ENCODE peak calls at places on chromosomes 5 and 9, in eight cellular contexts. Y is Peyer's patch; A is naive thymus-derived CD4-positive, alpha-beta T cell; J is IMR-90; R is heart right ventricle; V is left ventricle myocardium inferior; B is adrenal gland; Z is mammary epithelial cell. Q is an unnamed sample. For H3K36me3 and H3K9me3, the result is how much of the 10 kb centered on the place peaks cover.

GRCh38 chr9:104258289-104259045 is 164.4 kb downstream of the SMC2 start:
- DNase-seq in Y (no peak), A (no peak), J (no peak), R (no peak), V (no peak), B (peak), Z (no peak), Q (no peak)

GRCh38 chr9:89278997-89279739 is 31.8 kb upstream of the CKS2 start:
- DNase-seq in Y (no peak), A (no peak), J (peak), R (no peak), V (no peak), B (peak), Z (peak), Q (peak)

GRCh38 chr5:142982821-142983200 is 212.6 kb downstream of the ARHGAP26 start:
- DNase-seq in Y (no peak), A (no peak), J (no peak), R (no peak), V (no peak), B (no peak), Z (no peak), Q (no peak)

GRCh38 chr5:80990971-80991370 is 30.8 kb downstream of the RASGRF2 start:
- DNase-seq in Y (no peak), A (no peak), J (no peak), R (no peak), V (no peak), B (no peak), Z (peak), Q (no peak)

GRCh38 chr5:103174147-103174546 is 54.0 kb downstream of the PPIP5K2 start:
- DNase-seq in Y (no peak), A (no peak), J (no peak), R (no peak), V (no peak), B (no peak), Z (no peak), Q (no peak)

GRCh38 chr5:75037106-75037505 is 15.3 kb downstream of the GCNT4 start:
- DNase-seq in Y (no peak), A (no peak), J (peak), R (no peak), V (no peak), B (peak), Z (peak), Q (no peak)

GRCh38 chr9:137311171-137311970 is 9.3 kb upstream of the NRARP start:
- DNase-seq in Y (peak), A (no peak), J (peak), R (peak), V (peak), B (peak), Z (peak), Q (no peak)

GRCh38 chr9:130167927-130168326 is 4.3 kb upstream of the NCS1 start:
- DNase-seq in Y (no peak), A (no peak), J (no peak), R (no peak), V (no peak), B (no peak), Z (no peak), Q (no peak)

GRCh38 chr5:153672347-153673090 is 182.0 kb downstream of the GRIA1 start:
- DNase-seq in Y (no peak), A (no peak), J (no peak), R (no peak), V (no peak), B (peak), Z (no peak), Q (no peak)

GRCh38 chr9:1599961-1600360 is 415.2 kb upstream of the SMARCA2 start:
- DNase-seq in Y (no peak), A (no peak), J (no peak), R (no peak), V (no peak), B (no peak), Z (no peak), Q (no peak)

GRCh38 chr5:142433526-142434321 is 108.9 kb upstream of the SPRY4 start:
- DNase-seq in Y (no peak), A (no peak), J (peak), R (no peak), V (no peak), B (no peak), Z (peak), Q (no peak)

GRCh38 chr5:72673623-72674022 is 142.8 kb upstream of the TNPO1 start:
- DNase-seq in Y (no peak), A (no peak), J (no peak), R (no peak), V (no peak), B (no peak), Z (no peak), Q (no peak)

GRCh38 chr9:70229579-70229978 is 29.2 kb upstream of the SMC5 start:
- DNase-seq in Y (no peak), A (no peak), J (peak), R (no peak), V (no peak), B (no peak), Z (peak), Q (no peak)

GRCh38 chr9:114499528-114499927 is 5.7 kb downstream of the WHRN start:
- DNase-seq in Y (no peak), A (no peak), J (no peak), R (no peak), V (no peak), B (no peak), Z (no peak), Q (no peak)

GRCh38 chr5:169268019-169268418 is 32.9 kb downstream of the SLIT3 start:
- DNase-seq in Y (no peak), A (no peak), J (no peak), R (no peak), V (no peak), B (no peak), Z (peak), Q (no peak)

GRCh38 chr9:91386765-91387164 is 25.0 kb upstream of the AUH start:
- DNase-seq in Y (no peak), A (no peak), J (no peak), R (no peak), V (no peak), B (no peak), Z (no peak), Q (no peak)

GRCh38 chr9:36191290-36191645 is 547 bp downstream of the CLTA start:
- DNase-seq in Y (no peak), A (peak), J (no peak), R (peak), V (peak), B (peak), Z (peak), Q (no peak)

GRCh38 chr5:131538177-131538593 is 96.8 kb downstream of the RAPGEF6 start:
- DNase-seq in Y (no peak), A (no peak), J (peak), R (no peak), V (no peak), B (no peak), Z (peak), Q (no peak)

GRCh38 chr9:79617395-79617794 is 45.6 kb downstream of the TLE4 start:
- DNase-seq in Y (no peak), A (no peak), J (peak), R (no peak), V (no peak), B (peak), Z (peak), Q (no peak)

GRCh38 chr5:173454764-173455598 is 126.8 kb upstream of the STC2 start:
- DNase-seq in Y (no peak), A (no peak), J (peak), R (no peak), V (peak), B (peak), Z (peak), Q (no peak)

GRCh38 chr5:91296691-91297143 is 86.4 kb downstream of the ARRDC3 start:
- DNase-seq in Y (no peak), A (no peak), J (no peak), R (peak), V (peak), B (peak), Z (peak), Q (no peak)

GRCh38 chr5:149776376-149777305 is 46.5 kb downstream of the PPARGC1B start:
- DNase-seq in Y (peak), A (no peak), J (no peak), R (no peak), V (no peak), B (no peak), Z (peak), Q (no peak)

GRCh38 chr5:73625905-73626811 is at the start of gene ARHGEF28:
- DNase-seq in Y (peak), A (no peak), J (peak), R (peak), V (peak), B (peak), Z (peak), Q (no peak)

GRCh38 chr5:18761801-18762200 is 1127.5 kb downstream of the TAF11L14 start:
- DNase-seq in Y (no peak), A (no peak), J (no peak), R (no peak), V (no peak), B (no peak), Z (peak), Q (no peak)

GRCh38 chr9:136777359-136777758 is 13.0 kb upstream of the LCN15 start:
- DNase-seq in Y (no peak), A (no peak), J (no peak), R (no peak), V (no peak), B (no peak), Z (no peak), Q (no peak)

GRCh38 chr5:130975847-130976246 is 189.2 kb downstream of the HINT1 start:
- DNase-seq in Y (no peak), A (no peak), J (no peak), R (no peak), V (no peak), B (peak), Z (peak), Q (no peak)

GRCh38 chr5:133962801-133963476 is 5.5 kb downstream of the C5orf15 start:
- DNase-seq in Y (no peak), A (no peak), J (peak), R (no peak), V (no peak), B (no peak), Z (no peak), Q (no peak)

GRCh38 chr5:54091416-54092130 is 218.8 kb downstream of the ARL15 start:
- DNase-seq in Y (no peak), A (no peak), J (no peak), R (peak), V (peak), B (no peak), Z (peak), Q (no peak)

GRCh38 chr5:100165309-100165708 is 369.9 kb upstream of the FAM174A start:
- DNase-seq in Y (no peak), A (no peak), J (no peak), R (no peak), V (no peak), B (no peak), Z (no peak), Q (no peak)

GRCh38 chr9:130343445-130343918 is 77.9 kb downstream of the HMCN2 start:
- DNase-seq in Y (no peak), A (no peak), J (no peak), R (no peak), V (no peak), B (no peak), Z (no peak), Q (no peak)

GRCh38 chr5:38871790-38872551 is 26.2 kb downstream of the OSMR start:
- DNase-seq in Y (no peak), A (no peak), J (peak), R (no peak), V (no peak), B (no peak), Z (peak), Q (no peak)

GRCh38 chr5:158477214-158477613 is 618.3 kb upstream of the CLINT1 start:
- DNase-seq in Y (no peak), A (no peak), J (no peak), R (no peak), V (no peak), B (no peak), Z (no peak), Q (no peak)

GRCh38 chr5:32520995-32521394 is 64.4 kb upstream of the SUB1 start:
- DNase-seq in Y (no peak), A (no peak), J (peak), R (no peak), V (no peak), B (no peak), Z (no peak), Q (no peak)

DNA sequence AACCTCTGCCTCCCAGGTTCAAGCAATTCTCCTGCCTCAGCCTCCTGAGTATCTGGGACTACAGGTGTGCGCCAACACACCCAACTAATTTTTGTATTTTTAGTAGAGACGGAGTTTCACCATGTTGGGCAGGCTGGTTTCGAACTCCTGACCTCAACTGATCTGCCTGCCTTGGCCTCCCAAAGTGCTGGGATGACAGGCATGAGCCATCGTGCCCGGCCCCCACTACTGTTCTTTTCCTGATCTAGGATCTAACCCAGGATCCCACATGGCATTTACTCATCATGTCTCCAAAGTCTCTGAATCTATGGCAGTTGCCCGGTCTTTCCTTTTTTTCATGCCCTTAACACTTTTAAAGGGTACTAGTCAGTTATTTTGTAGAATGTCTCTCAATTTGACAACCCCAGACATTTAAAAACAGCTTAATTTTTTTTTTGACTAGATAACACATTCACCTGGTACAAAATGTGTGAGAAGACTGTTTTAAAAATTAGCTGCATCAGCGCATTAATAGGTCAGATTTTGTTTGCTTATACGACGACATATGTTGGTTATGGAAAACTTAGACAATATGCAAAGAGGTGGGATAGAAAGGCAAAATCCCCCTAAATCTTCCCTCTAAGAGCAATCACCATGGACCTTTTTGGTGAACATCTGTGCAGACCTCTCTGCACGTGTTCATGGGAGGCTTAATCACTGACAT is 46.5 kb downstream of the STOM start:
- DNase-seq in Y (no peak), A (no peak), J (no peak), R (no peak), V (no peak), B (no peak), Z (no peak), Q (no peak)
- H3K27ac ChIP-seq in Y (peak), A (no peak), J (peak), R (no peak), V (peak), B (no peak), Z (no peak), Q (no peak)

GRCh38 chr5:177537389-177538361 is 16.7 kb downstream of the FAM193B start:
- DNase-seq in Y (no peak), A (no peak), J (peak), R (peak), V (peak), B (peak), Z (peak), Q (no peak)

GRCh38 chr5:177538876-177539275 is 15.5 kb downstream of the FAM193B start:
- DNase-seq in Y (no peak), A (no peak), J (no peak), R (no peak), V (no peak), B (no peak), Z (peak), Q (no peak)

GRCh38 chr5:177536386-177536785 is 18.0 kb downstream of the FAM193B start:
- DNase-seq in Y (no peak), A (no peak), J (no peak), R (no peak), V (no peak), B (no peak), Z (no peak), Q (no peak)

GRCh38 chr5:177540438-177540837 is 13.9 kb downstream of the FAM193B start:
- DNase-seq in Y (no peak), A (no peak), J (no peak), R (no peak), V (no peak), B (no peak), Z (peak), Q (no peak)

DNA sequence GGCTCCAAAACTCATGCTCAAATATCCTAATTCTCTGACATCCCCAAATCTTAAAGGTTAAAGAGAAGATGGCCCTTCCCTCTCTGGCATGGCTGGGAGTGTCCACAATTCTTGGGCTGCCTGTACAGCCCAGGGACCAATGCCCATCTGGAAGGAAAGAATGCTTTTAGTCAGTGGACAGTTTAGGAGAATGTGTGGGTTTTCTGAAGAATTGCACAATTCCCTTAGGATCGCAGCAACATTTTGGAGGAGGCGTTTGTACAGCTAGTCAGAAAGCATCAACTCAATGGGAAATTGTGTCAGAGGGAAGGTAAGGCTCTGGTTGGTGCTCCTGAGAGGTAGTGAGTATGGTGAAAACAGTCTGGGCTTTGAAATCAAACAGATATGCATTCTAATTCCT is 15.0 kb downstream of the FAM193B start:
- DNase-seq in Y (no peak), A (no peak), J (peak), R (no peak), V (no peak), B (no peak), Z (peak), Q (no peak)
- H3K36me3 ChIP-seq in Y (under half), A (under half), J (under half), R (under half), V (under half), B (under half), Z (under half), Q (under half)

GRCh38 chr5:150945947-150946346 is 41.2 kb upstream of the ZNF300 start:
- DNase-seq in Y (no peak), A (no peak), J (no peak), R (no peak), V (no peak), B (peak), Z (no peak), Q (no peak)
- H3K9me3 ChIP-seq in Y (under half), A (under half), J (under half), R (half or more), V (half or more), B (under half), Z (under half), Q (under half)

GRCh38 chr5:176902911-176903664 is 3.9 kb upstream of the HK3 start:
- DNase-seq in Y (no peak), A (no peak), J (no peak), R (no peak), V (no peak), B (no peak), Z (no peak), Q (no peak)

GRCh38 chr5:176899946-176900782 is 1.0 kb upstream of the HK3 start:
- DNase-seq in Y (no peak), A (no peak), J (peak), R (no peak), V (no peak), B (no peak), Z (no peak), Q (no peak)

GRCh38 chr5:176900783-176901204 is 1.6 kb upstream of the HK3 start:
- DNase-seq in Y (no peak), A (no peak), J (no peak), R (no peak), V (no peak), B (no peak), Z (no peak), Q (no peak)

GRCh38 chr5:176902102-176902814 is 3.1 kb upstream of the HK3 start:
- DNase-seq in Y (no peak), A (no peak), J (no peak), R (no peak), V (no peak), B (no peak), Z (no peak), Q (no peak)

GRCh38 chr5:176901260-176902101 is 2.3 kb upstream of the HK3 start:
- DNase-seq in Y (no peak), A (no peak), J (peak), R (no peak), V (no peak), B (no peak), Z (no peak), Q (no peak)
- H3K27ac ChIP-seq in Y (no peak), A (no peak), J (no peak), R (no peak), V (no peak), B (peak), Z (no peak), Q (no peak)

GRCh38 chr5:41156739-41157138 is 56.6 kb downstream of the C6 start:
- DNase-seq in Y (no peak), A (no peak), J (peak), R (no peak), V (no peak), B (no peak), Z (no peak), Q (no peak)
- H3K36me3 ChIP-seq in Y (under half), A (under half), J (under half), R (under half), V (half or more), B (under half), Z (under half), Q (under half)

DNA sequence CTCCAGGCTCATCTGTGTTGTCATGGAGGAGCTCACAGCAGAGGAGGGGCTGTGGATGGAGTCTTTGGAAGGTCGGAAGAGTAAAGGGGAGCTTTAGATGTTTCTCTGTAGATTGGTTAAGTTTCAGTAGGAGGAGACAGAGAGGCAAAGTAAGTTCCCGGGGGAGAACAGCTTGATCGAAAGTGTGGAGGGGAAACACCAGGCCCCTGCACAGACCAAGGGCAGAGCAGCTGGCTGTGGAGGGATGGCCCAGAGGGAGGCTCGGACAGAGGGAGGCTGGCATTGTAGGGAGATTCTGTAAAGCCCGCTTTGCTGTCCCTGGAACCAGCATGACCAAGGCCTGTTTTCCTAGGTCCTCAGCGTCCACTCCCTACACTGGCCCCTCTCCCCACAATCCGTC is 5.3 kb upstream of the OR2V2 start:
- DNase-seq in Y (no peak), A (no peak), J (no peak), R (no peak), V (no peak), B (no peak), Z (no peak), Q (no peak)
- H3K9me3 ChIP-seq in Y (under half), A (under half), J (under half), R (under half), V (under half), B (under half), Z (under half), Q (under half)

Q was measured in iPS DF 6.9.